ENCODE peak calls at places on chromosomes 13 and 19, in seven cellular contexts. One of them, this sample, is unnamed.
A peak's percentile ranks its signal among the peaks of the same experiment; 100 is the strongest.

GRCh38 chr13:71866173-71867091 is 572 bp downstream of the DACH1 start:
- DNase-seq in heart left ventricle: peak; percentile 33
- DNase-seq in A549: no peak
- DNase-seq in stomach: peak; percentile 31
- DNase-seq in tibial nerve: no peak
- DNase-seq in right lobe of liver: peak; percentile 47
- DNase-seq in breast epithelium: no peak
- DNase-seq in this sample: no peak

GRCh38 chr19:41705393-41706174 is 2.8 kb upstream of the CEACAM5 start:
- DNase-seq in A549: peak; percentile 58
- DNase-seq in heart left ventricle: no peak
- DNase-seq in tibial nerve: no peak
- DNase-seq in breast epithelium: no peak
- DNase-seq in right lobe of liver: peak; percentile 44
- DNase-seq in stomach: no peak
- DNase-seq in this sample: no peak

GRCh38 chr13:86085890-86086289 is 286.7 kb upstream of the SLITRK6 start:
- DNase-seq in stomach: no peak
- DNase-seq in right lobe of liver: no peak
- DNase-seq in tibial nerve: no peak
- DNase-seq in heart left ventricle: no peak
- DNase-seq in A549: no peak
- DNase-seq in breast epithelium: no peak
- DNase-seq in this sample: no peak

GRCh38 chr13:97224544-97225324 is 2.6 kb downstream of the MBNL2 start:
- DNase-seq in A549: no peak
- DNase-seq in heart left ventricle: peak; percentile 32
- DNase-seq in right lobe of liver: peak; percentile 78
- DNase-seq in stomach: peak; percentile 70
- DNase-seq in tibial nerve: peak; percentile 40
- DNase-seq in breast epithelium: peak; percentile 68
- DNase-seq in this sample: no peak

GRCh38 chr19:1390594-1391423 is 7.1 kb downstream of the NDUFS7 start:
- DNase-seq in A549: no peak
- DNase-seq in heart left ventricle: no peak
- DNase-seq in right lobe of liver: no peak
- DNase-seq in tibial nerve: no peak
- DNase-seq in stomach: no peak
- DNase-seq in breast epithelium: no peak
- DNase-seq in this sample: no peak

GRCh38 chr19:56333506-56333905 is 18.9 kb upstream of the ZSCAN5A start:
- DNase-seq in stomach: peak; percentile 51
- DNase-seq in A549: peak; percentile 43
- DNase-seq in tibial nerve: peak; percentile 71
- DNase-seq in breast epithelium: no peak
- DNase-seq in right lobe of liver: no peak
- DNase-seq in heart left ventricle: no peak
- DNase-seq in this sample: no peak

GRCh38 chr19:42286349-42287016 is 15.4 kb upstream of the PRR19 start:
- DNase-seq in stomach: peak; percentile 70
- DNase-seq in A549: no peak
- DNase-seq in right lobe of liver: peak; percentile 64
- DNase-seq in heart left ventricle: peak; percentile 71
- DNase-seq in breast epithelium: no peak
- DNase-seq in tibial nerve: no peak
- DNase-seq in this sample: no peak

GRCh38 chr13:34772881-34773280 is 169.2 kb upstream of the NBEA start:
- DNase-seq in heart left ventricle: no peak
- DNase-seq in tibial nerve: no peak
- DNase-seq in A549: no peak
- DNase-seq in stomach: no peak
- DNase-seq in breast epithelium: no peak
- DNase-seq in right lobe of liver: no peak
- DNase-seq in this sample: no peak

GRCh38 chr19:7512400-7512851 is 3.5 kb upstream of the ZNF358 start:
- DNase-seq in stomach: no peak
- DNase-seq in heart left ventricle: no peak
- DNase-seq in A549: no peak
- DNase-seq in tibial nerve: no peak
- DNase-seq in right lobe of liver: no peak
- DNase-seq in breast epithelium: no peak
- DNase-seq in this sample: no peak

GRCh38 chr19:10191347-10191746 is 3.4 kb downstream of the DNMT1 start:
- DNase-seq in right lobe of liver: peak; percentile 79
- DNase-seq in tibial nerve: peak; percentile 51
- DNase-seq in stomach: peak; percentile 76
- DNase-seq in heart left ventricle: no peak
- DNase-seq in A549: no peak
- DNase-seq in breast epithelium: peak; percentile 35
- DNase-seq in this sample: no peak

GRCh38 chr13:86922936-86923335 is 748.2 kb upstream of the SLITRK5 start:
- DNase-seq in stomach: no peak
- DNase-seq in tibial nerve: no peak
- DNase-seq in right lobe of liver: no peak
- DNase-seq in heart left ventricle: no peak
- DNase-seq in breast epithelium: no peak
- DNase-seq in A549: no peak
- DNase-seq in this sample: no peak

GRCh38 chr13:73677041-73677589 is 457.1 kb downstream of the KLF12 start:
- DNase-seq in A549: peak; percentile 2
- DNase-seq in breast epithelium: no peak
- DNase-seq in tibial nerve: no peak
- DNase-seq in heart left ventricle: no peak
- DNase-seq in right lobe of liver: no peak
- DNase-seq in stomach: no peak
- DNase-seq in this sample: no peak

GRCh38 chr19:52946322-52947310 is 16.1 kb downstream of the ZNF816 start:
- DNase-seq in stomach: peak; percentile 87
- DNase-seq in breast epithelium: peak; percentile 26
- DNase-seq in tibial nerve: no peak
- DNase-seq in heart left ventricle: peak; percentile 86
- DNase-seq in right lobe of liver: peak; percentile 48
- DNase-seq in A549: no peak
- DNase-seq in this sample: no peak

GRCh38 chr13:73103238-73103637 is 44.4 kb downstream of the KLF5 start:
- DNase-seq in tibial nerve: no peak
- DNase-seq in stomach: no peak
- DNase-seq in right lobe of liver: no peak
- DNase-seq in breast epithelium: no peak
- DNase-seq in heart left ventricle: no peak
- DNase-seq in A549: no peak
- DNase-seq in this sample: no peak

GRCh38 chr13:26996965-26997752 is 174.5 kb downstream of the USP12 start:
- DNase-seq in breast epithelium: no peak
- DNase-seq in heart left ventricle: no peak
- DNase-seq in stomach: no peak
- DNase-seq in right lobe of liver: no peak
- DNase-seq in A549: no peak
- DNase-seq in tibial nerve: no peak
- DNase-seq in this sample: no peak

GRCh38 chr19:19453129-19453461 is 47.6 kb downstream of the GATAD2A start:
- DNase-seq in right lobe of liver: no peak
- DNase-seq in A549: no peak
- DNase-seq in breast epithelium: no peak
- DNase-seq in heart left ventricle: no peak
- DNase-seq in stomach: no peak
- DNase-seq in tibial nerve: no peak
- DNase-seq in this sample: no peak
- TF ChIP-seq POLR2A in right lobe of liver: no peak
- TF ChIP-seq POLR2A in A549: no peak
- TF ChIP-seq POLR2A in breast epithelium: no peak
- TF ChIP-seq POLR2A in heart left ventricle: no peak
- TF ChIP-seq POLR2A in stomach: no peak
- TF ChIP-seq POLR2A in tibial nerve: no peak
- TF ChIP-seq POLR2A in this sample: no peak

GRCh38 chr19:45152504-45153338 is 8.1 kb downstream of the NKPD1 start:
- DNase-seq in right lobe of liver: peak; percentile 47
- DNase-seq in heart left ventricle: peak; percentile 62
- DNase-seq in breast epithelium: peak; percentile 50
- DNase-seq in A549: no peak
- DNase-seq in stomach: peak; percentile 58
- DNase-seq in tibial nerve: peak; percentile 13
- DNase-seq in this sample: no peak

GRCh38 chr19:45150180-45150579 is 10.6 kb downstream of the NKPD1 start:
- DNase-seq in right lobe of liver: no peak
- DNase-seq in breast epithelium: no peak
- DNase-seq in tibial nerve: no peak
- DNase-seq in stomach: no peak
- DNase-seq in A549: no peak
- DNase-seq in heart left ventricle: no peak
- DNase-seq in this sample: no peak

GRCh38 chr19:45149129-45149528 is 11.7 kb downstream of the NKPD1 start:
- DNase-seq in breast epithelium: no peak
- DNase-seq in tibial nerve: no peak
- DNase-seq in stomach: no peak
- DNase-seq in A549: no peak
- DNase-seq in heart left ventricle: no peak
- DNase-seq in right lobe of liver: no peak
- DNase-seq in this sample: no peak

GRCh38 chr19:45151821-45152503 is 8.8 kb downstream of the NKPD1 start:
- DNase-seq in breast epithelium: no peak
- DNase-seq in heart left ventricle: no peak
- DNase-seq in A549: no peak
- DNase-seq in tibial nerve: no peak
- DNase-seq in stomach: no peak
- DNase-seq in right lobe of liver: no peak
- DNase-seq in this sample: no peak

DNA sequence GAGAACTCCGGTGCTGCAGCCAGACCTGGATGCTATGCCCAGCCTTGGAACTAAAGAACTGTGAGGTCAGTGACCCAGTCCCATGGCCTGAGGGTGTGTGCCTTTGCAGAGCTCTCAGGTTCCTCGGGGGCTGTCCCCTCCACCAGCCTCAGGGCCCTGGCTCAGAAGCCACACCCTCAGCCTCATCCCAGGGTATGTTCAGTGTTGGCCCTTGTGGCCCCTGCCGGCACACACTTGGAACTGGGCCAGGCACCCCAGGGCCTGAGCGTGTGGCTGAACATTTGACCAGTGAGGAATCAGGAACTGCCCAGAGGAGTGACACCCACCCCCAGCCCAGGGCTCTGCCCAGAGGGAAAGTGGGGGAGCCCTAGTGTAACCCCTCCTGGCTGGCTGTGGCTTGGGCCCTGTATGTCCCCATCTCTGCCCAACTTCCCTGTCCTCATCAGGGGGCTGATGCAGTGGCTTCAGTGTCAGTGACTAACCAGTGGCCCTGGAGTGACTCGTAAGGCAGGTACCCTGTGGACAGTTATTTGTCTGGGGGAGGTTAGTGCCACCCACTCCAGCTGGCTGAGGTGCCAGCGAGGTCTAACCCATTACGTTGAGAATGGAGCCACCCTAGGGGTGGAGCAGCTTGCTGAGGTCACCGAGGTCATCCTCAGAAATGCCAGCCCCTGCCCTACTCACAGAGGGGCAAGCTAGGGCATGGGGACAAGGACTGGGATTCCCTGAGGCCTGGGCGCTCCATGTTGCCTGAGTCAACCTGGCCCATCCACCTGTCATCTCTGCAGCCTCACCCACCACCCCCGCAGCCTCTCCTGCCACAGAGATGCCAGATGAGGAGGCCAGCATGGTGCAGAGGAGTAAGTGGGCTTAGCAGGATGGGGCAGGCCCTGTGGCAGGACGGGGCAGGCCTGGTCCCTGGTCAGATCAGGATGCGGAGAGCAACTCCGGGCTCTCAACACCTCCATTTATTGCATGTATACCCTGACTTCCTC is 9.8 kb downstream of the NKPD1 start:
- DNase-seq in heart left ventricle: peak; percentile 20
- DNase-seq in right lobe of liver: no peak
- DNase-seq in tibial nerve: no peak
- DNase-seq in A549: no peak
- DNase-seq in stomach: no peak
- DNase-seq in breast epithelium: no peak
- DNase-seq in this sample: no peak
- H3K27ac ChIP-seq in heart left ventricle: no peak overlapping the region
- H3K27ac ChIP-seq in right lobe of liver: no peak overlapping the region
- H3K27ac ChIP-seq in tibial nerve: no peak overlapping the region
- H3K27ac ChIP-seq in A549: no peak overlapping the region
- H3K27ac ChIP-seq in stomach: no peak overlapping the region
- H3K27ac ChIP-seq in breast epithelium: no peak overlapping the region
- H3K27ac ChIP-seq in this sample: no peak overlapping the region

DNA sequence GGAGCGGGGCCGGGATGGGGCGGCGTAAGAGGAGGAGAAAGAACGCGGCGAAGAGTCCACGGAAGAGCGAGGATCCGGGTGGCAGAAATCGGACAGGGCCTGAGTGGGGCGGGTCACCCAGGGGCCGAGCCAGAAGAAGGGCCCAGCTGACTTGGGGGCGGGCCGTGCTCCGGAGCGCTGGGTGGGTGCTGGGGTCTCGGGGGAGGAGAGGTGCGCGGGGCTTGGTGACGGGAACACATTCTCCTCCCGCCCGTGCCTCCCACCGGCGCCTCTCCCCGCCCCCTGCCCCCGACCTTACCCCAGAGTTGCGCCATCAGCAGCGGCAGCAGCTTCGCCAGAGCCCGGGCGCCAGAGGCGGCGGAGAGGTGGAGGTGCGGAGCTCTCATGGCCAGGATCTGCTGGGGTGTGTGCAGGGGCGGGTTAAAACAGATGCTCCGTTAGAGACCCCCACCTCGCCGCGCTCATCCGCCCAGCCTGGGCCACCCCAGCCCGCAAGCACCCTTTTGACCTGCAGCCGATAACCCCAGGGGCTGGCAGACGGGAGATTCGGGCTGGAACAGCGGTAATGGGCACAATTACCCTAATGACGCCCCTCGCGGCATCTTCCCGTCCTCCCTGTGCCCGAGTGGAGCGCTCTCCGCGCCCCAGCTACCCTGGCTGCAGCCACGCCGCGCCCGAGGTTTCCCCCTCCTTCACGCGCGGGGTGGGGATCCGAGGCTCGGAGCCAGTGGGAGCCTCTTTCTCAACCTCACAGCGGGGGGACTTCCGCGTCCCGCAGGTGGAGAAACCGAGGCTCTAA is 565 bp downstream of the KLK10 start:
- DNase-seq in A549: no peak
- DNase-seq in heart left ventricle: no peak
- DNase-seq in breast epithelium: peak; percentile 78
- DNase-seq in tibial nerve: no peak
- DNase-seq in stomach: peak; percentile 43
- DNase-seq in right lobe of liver: no peak
- DNase-seq in this sample: no peak
- TF ChIP-seq POLR2A in A549: no peak
- TF ChIP-seq POLR2A in heart left ventricle: no peak
- TF ChIP-seq POLR2A in breast epithelium: no peak
- TF ChIP-seq POLR2A in tibial nerve: no peak
- TF ChIP-seq POLR2A in stomach: no peak
- TF ChIP-seq POLR2A in right lobe of liver: no peak
- TF ChIP-seq POLR2A in this sample: peak; percentile 33

GRCh38 chr13:50012396-50013169 is 2.7 kb upstream of the KCNRG start:
- DNase-seq in breast epithelium: no peak
- DNase-seq in heart left ventricle: no peak
- DNase-seq in stomach: no peak
- DNase-seq in tibial nerve: no peak
- DNase-seq in A549: no peak
- DNase-seq in right lobe of liver: no peak
- DNase-seq in this sample: no peak
- H3K27ac ChIP-seq in breast epithelium: no peak overlapping the region
- H3K27ac ChIP-seq in heart left ventricle: no peak overlapping the region
- H3K27ac ChIP-seq in stomach: no peak overlapping the region
- H3K27ac ChIP-seq in tibial nerve: no peak overlapping the region
- H3K27ac ChIP-seq in A549: no peak overlapping the region
- H3K27ac ChIP-seq in right lobe of liver: no peak overlapping the region
- H3K27ac ChIP-seq in this sample: no peak overlapping the region